ENCODE peak calls at places on chromosomes 12 and 14, in six cellular contexts. K is GM13976, Y is tibial nerve, C is WTC11, M is nephron progenitor cell, U is lung. L is an unnamed sample.

GRCh38 chr12:13547283-13547682 is 350.8 kb downstream of the EMP1 start:
- DNase-seq in K (no peak), Y (no peak), C (no peak), M (no peak), U (no peak), L (no peak)

GRCh38 chr12:113098428-113099028 is 37.0 kb downstream of the RASAL1 start:
- DNase-seq in K (peak), Y (peak), C (peak), M (peak), U (peak), L (peak)

GRCh38 chr14:102580552-102581110 is 11.8 kb upstream of the RCOR1 start:
- DNase-seq in K (no peak), Y (no peak), C (no peak), M (no peak), U (no peak), L (no peak)

GRCh38 chr14:104426771-104427125 is 152.8 kb upstream of the C14orf180 start:
- DNase-seq in K (peak), Y (no peak), C (no peak), M (peak), U (no peak), L (peak)

GRCh38 chr14:23589606-23590005 is 11.0 kb upstream of the JPH4 start:
- DNase-seq in K (no peak), Y (no peak), C (no peak), M (no peak), U (no peak), L (no peak)

GRCh38 chr14:74660167-74660566 is 48.1 kb upstream of the LTBP2 start:
- DNase-seq in K (no peak), Y (no peak), C (no peak), M (no peak), U (no peak), L (no peak)

GRCh38 chr12:95710386-95710785 is 80.2 kb downstream of the NTN4 start:
- DNase-seq in K (no peak), Y (no peak), C (no peak), M (no peak), U (no peak), L (no peak)

GRCh38 chr12:15956010-15956409 is 44.9 kb downstream of the DERA start:
- DNase-seq in K (no peak), Y (no peak), C (no peak), M (no peak), U (no peak), L (no peak)

GRCh38 chr12:83793616-83794015 is 1106.9 kb downstream of the TMTC2 start:
- DNase-seq in K (no peak), Y (no peak), C (no peak), M (no peak), U (no peak), L (no peak)

GRCh38 chr12:118164798-118165486 is 29.0 kb downstream of the PEBP1 start:
- DNase-seq in K (peak), Y (no peak), C (peak), M (peak), U (peak), L (no peak)

GRCh38 chr14:99971087-99971928 is 93.9 kb upstream of the EVL start:
- DNase-seq in K (peak), Y (peak), C (peak), M (peak), U (peak), L (peak)

GRCh38 chr12:66035289-66035961 is 95.1 kb downstream of the LLPH start:
- DNase-seq in K (no peak), Y (no peak), C (no peak), M (no peak), U (no peak), L (no peak)

GRCh38 chr14:55332654-55333570 is 61.7 kb downstream of the FBXO34 start:
- DNase-seq in K (no peak), Y (no peak), C (no peak), M (no peak), U (no peak), L (no peak)

GRCh38 chr12:78530065-78530765 is 334.4 kb upstream of the SYT1 start:
- DNase-seq in K (no peak), Y (no peak), C (no peak), M (no peak), U (no peak), L (no peak)

GRCh38 chr12:102059343-102059742 is 2.4 kb downstream of the WASHC3 start:
- DNase-seq in K (no peak), Y (no peak), C (no peak), M (no peak), U (no peak), L (no peak)

GRCh38 chr12:101719566-101719965 is 19.7 kb downstream of the SYCP3 start:
- DNase-seq in K (no peak), Y (no peak), C (no peak), M (no peak), U (no peak), L (no peak)

GRCh38 chr14:22547948-22548750 is 40.9 kb downstream of the DAD1 start:
- DNase-seq in K (no peak), Y (no peak), C (no peak), M (no peak), U (no peak), L (no peak)

GRCh38 chr12:77754086-77754485 is 76.6 kb upstream of the NAV3 start:
- DNase-seq in K (no peak), Y (no peak), C (no peak), M (no peak), U (no peak), L (no peak)

GRCh38 chr12:124683330-124683662 is 115.9 kb upstream of the NCOR2 start:
- DNase-seq in K (no peak), Y (no peak), C (no peak), M (no peak), U (peak), L (no peak)

GRCh38 chr14:56195219-56195618 is 77.0 kb downstream of the PELI2 start:
- DNase-seq in K (no peak), Y (no peak), C (peak), M (peak), U (no peak), L (no peak)

GRCh38 chr12:78759387-78759786 is 105.2 kb upstream of the SYT1 start:
- DNase-seq in K (no peak), Y (no peak), C (no peak), M (no peak), U (no peak), L (no peak)

GRCh38 chr14:43894534-43894933 is 612.5 kb downstream of the FSCB start:
- DNase-seq in K (no peak), Y (no peak), C (no peak), M (no peak), U (no peak), L (no peak)

GRCh38 chr12:80485222-80485987 is 41.4 kb downstream of the PTPRQ start:
- DNase-seq in K (no peak), Y (no peak), C (no peak), M (no peak), U (no peak), L (no peak)

GRCh38 chr12:106870116-106870515 is 85.6 kb upstream of the TMEM263 start:
- DNase-seq in K (no peak), Y (no peak), C (no peak), M (no peak), U (no peak), L (no peak)

GRCh38 chr12:40152783-40153383 is 47.0 kb upstream of the SLC2A13 start:
- DNase-seq in K (no peak), Y (peak), C (peak), M (peak), U (peak), L (no peak)

GRCh38 chr14:22979748-22980392 is 2.5 kb downstream of the AJUBA start:
- DNase-seq in K (no peak), Y (no peak), C (no peak), M (no peak), U (no peak), L (no peak)

GRCh38 chr14:79551591-79551990 is 659.7 kb downstream of the DIO2 start:
- DNase-seq in K (no peak), Y (no peak), C (no peak), M (peak), U (no peak), L (no peak)

GRCh38 chr12:49984476-49984890 is 11.7 kb downstream of the AQP6 start:
- DNase-seq in K (no peak), Y (no peak), C (no peak), M (no peak), U (no peak), L (peak)

GRCh38 chr12:79597910-79598309 is 92.9 kb downstream of the PAWR start:
- DNase-seq in K (no peak), Y (no peak), C (no peak), M (no peak), U (no peak), L (no peak)

GRCh38 chr14:21057803-21058675 is at the start of gene RNASE8:
- DNase-seq in K (no peak), Y (no peak), C (no peak), M (no peak), U (no peak), L (no peak)

GRCh38 chr12:116346222-116346621 is 68.7 kb upstream of the MED13L start:
- DNase-seq in K (no peak), Y (no peak), C (no peak), M (peak), U (no peak), L (no peak)

GRCh38 chr12:29869916-29870315 is 86.2 kb upstream of the TMTC1 start:
- DNase-seq in K (no peak), Y (no peak), C (no peak), M (no peak), U (no peak), L (no peak)

GRCh38 chr12:110354172-110354780 is 49.2 kb downstream of the ANAPC7 start:
- DNase-seq in K (no peak), Y (no peak), C (no peak), M (no peak), U (no peak), L (no peak)

GRCh38 chr12:104669851-104670337 is 213.1 kb downstream of the CHST11 start:
- DNase-seq in K (peak), Y (no peak), C (no peak), M (no peak), U (peak), L (peak)

GRCh38 chr12:779745-780734 is 27.7 kb downstream of the WNK1 start:
- DNase-seq in K (no peak), Y (no peak), C (no peak), M (no peak), U (no peak), L (no peak)

GRCh38 chr14:82720931-82721330 is 1187.3 kb upstream of the SEL1L start:
- DNase-seq in K (no peak), Y (no peak), C (no peak), M (no peak), U (no peak), L (no peak)

GRCh38 chr12:4894019-4894418 is 15.7 kb upstream of the KCNA1 start:
- DNase-seq in K (no peak), Y (no peak), C (no peak), M (no peak), U (no peak), L (no peak)

GRCh38 chr12:4900327-4900726 is 9.4 kb upstream of the KCNA1 start:
- DNase-seq in K (no peak), Y (no peak), C (no peak), M (no peak), U (no peak), L (no peak)

GRCh38 chr12:4899361-4899760 is 10.3 kb upstream of the KCNA1 start:
- DNase-seq in K (peak), Y (no peak), C (no peak), M (no peak), U (no peak), L (peak)
- TF ChIP-seq CTCF in K (peak), Y (no peak), C (no peak), M (no peak), U (no peak), L (peak)

GRCh38 chr12:123513805-123514204 is 19.7 kb downstream of the RILPL1 start:
- DNase-seq in K (no peak), Y (no peak), C (no peak), M (no peak), U (no peak), L (peak)

GRCh38 chr12:123512838-123513665 is 20.5 kb downstream of the RILPL1 start:
- DNase-seq in K (no peak), Y (no peak), C (no peak), M (peak), U (no peak), L (peak)

GRCh38 chr12:123519151-123520001 is 14.1 kb downstream of the RILPL1 start:
- DNase-seq in K (no peak), Y (no peak), C (no peak), M (no peak), U (peak), L (no peak)

GRCh38 chr12:123520567-123521474 is 12.7 kb downstream of the RILPL1 start:
- DNase-seq in K (no peak), Y (no peak), C (no peak), M (no peak), U (no peak), L (no peak)

GRCh38 chr12:123516221-123516780 is 17.2 kb downstream of the RILPL1 start:
- DNase-seq in K (no peak), Y (no peak), C (no peak), M (peak), U (no peak), L (no peak)
- TF ChIP-seq CTCF in K (no peak), Y (no peak), C (no peak), M (peak), U (no peak), L (no peak)

GRCh38 chr14:76386922-76387782 is 11.2 kb downstream of the ESRRB start:
- DNase-seq in K (peak), Y (no peak), C (peak), M (peak), U (peak), L (peak)
- TF ChIP-seq CTCF in K (peak), Y (peak), C (peak), M (peak), U (peak), L (peak)

GRCh38 chr14:36028218-36028617 is 148.3 kb downstream of the PTCSC3 start:
- DNase-seq in K (no peak), Y (no peak), C (peak), M (no peak), U (no peak), L (no peak)
- TF ChIP-seq CTCF in K (no peak), Y (no peak), C (no peak), M (no peak), U (no peak), L (no peak)